ENCODE peak calls at places on chromosomes 4 and X, in seven cellular contexts. U is NB4, Y is aorta, H is skeletal muscle cell, F is HCT116, W is GM12865, X is heart right ventricle. E is an unnamed sample.

GRCh38 chr4:119025916-119026661 is 109.5 kb upstream of the MYOZ2 start:
- DNase-seq in U (peak), Y (no peak), H (peak), F (peak), W (no peak), X (peak), E (peak)

GRCh38 chrX:16060252-16060651 is 63.1 kb upstream of the GRPR start:
- DNase-seq in U (no peak), Y (no peak), H (no peak), F (no peak), W (no peak), X (no peak), E (no peak)

GRCh38 chrX:133921764-133922389 is 63.5 kb downstream of the GPC3 start:
- DNase-seq in U (peak), Y (no peak), H (no peak), F (peak), W (peak), X (peak), E (peak)

GRCh38 chr4:56209767-56210166 is 177.5 kb downstream of the AASDH start:
- DNase-seq in U (no peak), Y (no peak), H (no peak), F (no peak), W (no peak), X (no peak), E (no peak)

GRCh38 chr4:173252024-173252935 is 81.9 kb downstream of the HMGB2 start:
- DNase-seq in U (peak), Y (peak), H (peak), F (peak), W (peak), X (peak), E (peak)

GRCh38 chr4:95428216-95429085 is 120.3 kb downstream of the UNC5C start:
- DNase-seq in U (no peak), Y (no peak), H (no peak), F (no peak), W (no peak), X (no peak), E (no peak)

GRCh38 chr4:109671350-109671749 is 31.9 kb downstream of the CASP6 start:
- DNase-seq in U (no peak), Y (no peak), H (no peak), F (no peak), W (no peak), X (no peak), E (no peak)

GRCh38 chr4:83618431-83618830 is 82.5 kb downstream of the GPAT3 start:
- DNase-seq in U (peak), Y (no peak), H (no peak), F (peak), W (no peak), X (peak), E (peak)

GRCh38 chrX:56462389-56462788 is 101.0 kb upstream of the UBQLN2 start:
- DNase-seq in U (no peak), Y (no peak), H (no peak), F (no peak), W (peak), X (no peak), E (peak)

GRCh38 chr4:157204634-157205244 is 15.8 kb upstream of the GRIA2 start:
- DNase-seq in U (peak), Y (no peak), H (no peak), F (peak), W (peak), X (no peak), E (peak)

GRCh38 chrX:46341767-46342322 is 203.4 kb downstream of the ZNF674 start:
- DNase-seq in U (no peak), Y (no peak), H (no peak), F (no peak), W (no peak), X (no peak), E (no peak)

GRCh38 chr4:17497890-17498523 is 13.9 kb downstream of the QDPR start:
- DNase-seq in U (peak), Y (no peak), H (no peak), F (no peak), W (no peak), X (no peak), E (no peak)

GRCh38 chrX:140918398-140919043 is 83.9 kb upstream of the SPANXB1 start:
- DNase-seq in U (peak), Y (no peak), H (peak), F (peak), W (peak), X (peak), E (peak)

GRCh38 chr4:68831642-68832041 is 15.8 kb downstream of the UGT2B10 start:
- DNase-seq in U (no peak), Y (no peak), H (no peak), F (no peak), W (no peak), X (no peak), E (no peak)

GRCh38 chr4:8893624-8894423 is 22.2 kb upstream of the HMX1 start:
- DNase-seq in U (no peak), Y (no peak), H (no peak), F (no peak), W (no peak), X (no peak), E (no peak)

GRCh38 chr4:2080429-2081300 is 21.5 kb downstream of the NAT8L start:
- DNase-seq in U (no peak), Y (peak), H (no peak), F (no peak), W (no peak), X (no peak), E (no peak)

GRCh38 chrX:40166582-40166981 is 68.8 kb upstream of the BCOR start:
- DNase-seq in U (peak), Y (no peak), H (no peak), F (no peak), W (no peak), X (no peak), E (peak)

GRCh38 chr4:187307131-187307530 is 583.5 kb upstream of the FAT1 start:
- DNase-seq in U (no peak), Y (no peak), H (no peak), F (no peak), W (no peak), X (no peak), E (no peak)
- H3K4me3 ChIP-seq in U (no peak), Y (no peak), H (no peak), F (no peak), W (no peak), X (no peak), E (no peak)

GRCh38 chr4:34148322-34148908 is 2095.9 kb downstream of the ARAP2 start:
- DNase-seq in U (no peak), Y (no peak), H (no peak), F (no peak), W (no peak), X (no peak), E (no peak)
- H3K4me3 ChIP-seq in U (no peak), Y (no peak), H (no peak), F (no peak), W (no peak), X (no peak), E (no peak)

GRCh38 chrX:13570245-13570573 is 808 bp downstream of the EGFL6 start:
- DNase-seq in U (no peak), Y (no peak), H (no peak), F (no peak), W (no peak), X (no peak), E (no peak)
- H3K4me3 ChIP-seq in U (no peak), Y (no peak), H (no peak), F (no peak), W (no peak), X (no peak), E (no peak)

DNA sequence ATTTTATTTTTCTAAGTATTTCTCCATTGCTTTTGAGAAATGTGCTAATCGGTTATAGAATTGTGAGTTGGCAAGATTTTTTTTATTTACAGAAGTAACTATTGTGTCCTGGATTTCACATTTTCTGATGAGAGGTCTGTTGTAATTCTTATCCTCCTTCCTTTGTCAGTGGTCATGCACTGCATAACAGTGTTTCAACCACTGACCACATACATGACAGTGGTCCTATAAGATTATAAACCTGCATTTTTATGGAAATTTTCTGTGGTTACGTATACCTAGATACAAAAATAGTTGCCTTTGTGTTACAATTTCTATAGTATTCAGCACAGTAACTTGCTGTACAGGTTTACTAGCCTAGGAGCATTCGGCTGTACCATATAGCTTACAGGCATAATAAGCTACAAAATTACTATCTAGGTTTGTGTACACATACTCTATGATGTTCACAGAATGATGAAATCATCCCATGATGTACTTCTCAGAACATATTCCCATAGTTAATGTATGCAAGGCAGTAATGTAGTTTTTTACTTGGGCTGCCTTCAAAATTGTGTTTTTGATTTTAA is 47.8 kb downstream of the APELA start:
- DNase-seq in U (no peak), Y (no peak), H (no peak), F (no peak), W (no peak), X (no peak), E (no peak)
- H3K4me3 ChIP-seq in U (no peak), Y (no peak), H (no peak), F (no peak), W (no peak), X (no peak), E (no peak)